ENCODE peak calls at places on chromosomes 16 and 17, in five cellular contexts. W, A, U, D and O are unnamed samples.

GRCh38 chr16:77898671-77899211 is 110.4 kb downstream of the VAT1L start:
- DNase-seq in W (no peak), A (no peak), U (no peak), D (peak), O (no peak)

GRCh38 chr17:46853896-46854444 is 2.6 kb downstream of the WNT9B start:
- DNase-seq in W (no peak), A (no peak), U (no peak), D (no peak), O (no peak)

GRCh38 chr17:76202516-76202915 is 37.8 kb downstream of the RNF157 start:
- DNase-seq in W (no peak), A (no peak), U (no peak), D (peak), O (no peak)

GRCh38 chr16:30675133-30675532 is 16.9 kb downstream of the FBRS start:
- DNase-seq in W (no peak), A (no peak), U (no peak), D (no peak), O (no peak)

GRCh38 chr16:87897563-87898505 is 28.5 kb upstream of the SLC7A5 start:
- DNase-seq in W (no peak), A (no peak), U (no peak), D (no peak), O (no peak)

GRCh38 chr17:55264640-55265298 is at the start of gene HLF:
- DNase-seq in W (peak), A (peak), U (peak), D (peak), O (peak)

GRCh38 chr17:40317345-40317873 is 8.4 kb downstream of the RARA start:
- DNase-seq in W (peak), A (peak), U (peak), D (peak), O (no peak)

GRCh38 chr17:83133302-83134121 is 54.1 kb downstream of the METRNL start:
- DNase-seq in W (peak), A (no peak), U (no peak), D (no peak), O (no peak)

GRCh38 chr16:67967956-67968439 is 439 bp downstream of the SLC12A4 start:
- DNase-seq in W (no peak), A (peak), U (no peak), D (no peak), O (no peak)

GRCh38 chr16:11557811-11558210 is 28.9 kb downstream of the LITAF start:
- DNase-seq in W (no peak), A (peak), U (no peak), D (no peak), O (no peak)

GRCh38 chr17:50260501-50260911 is 13.8 kb upstream of the TMEM92 start:
- DNase-seq in W (no peak), A (no peak), U (no peak), D (no peak), O (no peak)

GRCh38 chr17:32525116-32525515 is 38.3 kb downstream of the CDK5R1 start:
- DNase-seq in W (no peak), A (no peak), U (no peak), D (peak), O (no peak)

GRCh38 chr16:1082266-1082951 is 9.9 kb downstream of the SSTR5 start:
- DNase-seq in W (no peak), A (no peak), U (no peak), D (peak), O (no peak)
- TF ChIP-seq CTCF in W (no peak), A (no peak), U (no peak), D (no peak), O (no peak)

GRCh38 chr16:86528061-86528929 is 18.0 kb downstream of the FOXF1 start:
- DNase-seq in W (no peak), A (no peak), U (no peak), D (no peak), O (no peak)
- TF ChIP-seq CTCF in W (no peak), A (no peak), U (no peak), D (no peak), O (no peak)

DNA sequence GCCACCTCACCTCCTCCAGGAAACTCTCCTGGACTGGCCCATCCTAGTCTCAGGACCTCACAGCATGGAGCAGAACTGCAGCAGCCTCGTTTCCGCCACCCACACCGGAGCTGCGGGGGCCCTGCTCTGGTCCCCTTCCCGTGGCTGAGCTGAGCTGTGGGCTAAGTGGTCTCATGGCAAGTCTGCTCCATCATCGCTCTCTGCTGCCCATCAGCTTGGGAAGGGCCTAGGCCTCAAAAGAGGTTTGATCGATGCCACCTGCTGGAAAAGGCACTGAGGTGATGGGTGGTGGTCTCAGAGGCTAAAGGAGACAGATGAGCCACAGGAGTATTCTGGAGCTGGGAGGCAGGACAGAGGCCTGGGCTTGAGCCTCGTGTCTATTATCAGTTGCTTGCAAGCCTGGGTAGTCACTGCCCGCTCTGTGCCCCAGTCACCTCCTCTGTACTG is 1.8 kb downstream of the ITGAE start:
- DNase-seq in W (no peak), A (no peak), U (no peak), D (no peak), O (no peak)
- TF ChIP-seq CTCF in W (no peak), A (no peak), U (no peak), D (no peak), O (no peak)

GRCh38 chr17:79843475-79843916 is 4.3 kb upstream of the CBX4 start:
- DNase-seq in W (peak), A (no peak), U (no peak), D (no peak), O (no peak)

GRCh38 chr17:79843917-79844815 is 4.9 kb upstream of the CBX4 start:
- DNase-seq in W (peak), A (peak), U (peak), D (peak), O (no peak)

GRCh38 chr17:79842656-79843474 is 3.6 kb upstream of the CBX4 start:
- DNase-seq in W (peak), A (no peak), U (no peak), D (no peak), O (no peak)

GRCh38 chr17:79845601-79845949 is 6.3 kb upstream of the CBX4 start:
- DNase-seq in W (peak), A (no peak), U (no peak), D (no peak), O (no peak)

GRCh38 chr17:79844869-79845600 is 5.8 kb upstream of the CBX4 start:
- DNase-seq in W (peak), A (peak), U (peak), D (no peak), O (no peak)
- TF ChIP-seq CTCF in W (peak), A (peak), U (peak), D (peak), O (peak)

GRCh38 chr16:85448557-85449194 is 164.4 kb upstream of the GSE1 start:
- DNase-seq in W (peak), A (no peak), U (no peak), D (no peak), O (no peak)

GRCh38 chr16:85444879-85445778 is 168.0 kb upstream of the GSE1 start:
- DNase-seq in W (peak), A (no peak), U (no peak), D (no peak), O (no peak)

GRCh38 chr16:85445779-85446222 is 167.3 kb upstream of the GSE1 start:
- DNase-seq in W (peak), A (no peak), U (no peak), D (no peak), O (no peak)

GRCh38 chr16:85447657-85448313 is 165.3 kb upstream of the GSE1 start:
- DNase-seq in W (no peak), A (no peak), U (no peak), D (no peak), O (no peak)

DNA sequence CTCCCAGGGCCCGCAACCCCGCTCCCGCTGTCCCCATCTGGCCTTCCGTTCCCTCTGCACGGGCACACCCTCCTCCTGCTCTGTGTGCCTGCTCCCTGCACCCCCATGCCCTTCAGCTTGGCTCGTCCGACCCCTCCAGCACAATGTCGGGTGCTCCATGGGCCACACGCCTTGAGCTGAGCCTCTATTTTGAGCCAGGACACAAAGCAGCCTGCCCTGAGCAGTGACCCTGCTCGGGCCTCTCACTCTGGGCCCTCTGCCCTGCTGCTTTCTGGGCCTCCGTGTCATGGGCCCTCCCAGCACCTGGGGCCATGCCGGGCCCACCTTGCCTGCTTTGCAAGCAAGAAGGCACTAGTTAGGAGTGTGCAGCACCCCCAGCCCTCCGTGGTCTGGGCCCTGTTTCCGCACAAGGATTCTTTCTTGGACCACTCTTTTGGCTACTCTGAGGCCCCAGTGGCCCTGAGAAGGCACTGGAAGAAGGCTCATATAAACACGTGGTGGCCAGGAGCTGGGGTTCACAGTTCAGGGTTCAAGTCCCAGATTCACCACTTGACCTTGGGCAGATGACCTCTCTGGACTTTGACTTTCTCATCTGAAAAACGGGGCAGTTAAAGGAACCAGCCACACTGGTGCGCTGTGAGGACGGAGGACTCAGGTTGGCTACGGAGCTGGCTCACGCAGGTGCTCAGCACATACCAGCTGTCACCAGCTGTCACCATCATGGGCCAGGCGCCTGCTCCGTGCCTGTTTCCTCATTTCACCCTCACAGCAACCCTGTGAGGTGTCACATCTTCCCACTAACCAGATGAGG is 166.1 kb upstream of the GSE1 start:
- DNase-seq in W (no peak), A (no peak), U (no peak), D (no peak), O (no peak)
- TF ChIP-seq CTCF in W (no peak), A (no peak), U (no peak), D (no peak), O (no peak)

GRCh38 chr16:20364051-20364450 is 11.5 kb upstream of the UMOD start:
- DNase-seq in W (no peak), A (no peak), U (no peak), D (no peak), O (no peak)

GRCh38 chr16:20355114-20355782 is 2.7 kb upstream of the UMOD start:
- DNase-seq in W (no peak), A (no peak), U (no peak), D (no peak), O (no peak)

GRCh38 chr16:20363191-20363590 is 10.7 kb upstream of the UMOD start:
- DNase-seq in W (no peak), A (no peak), U (no peak), D (no peak), O (no peak)

GRCh38 chr16:20359997-20360396 is 7.5 kb upstream of the UMOD start:
- DNase-seq in W (no peak), A (no peak), U (peak), D (no peak), O (no peak)
- TF ChIP-seq CTCF in W (no peak), A (no peak), U (peak), D (no peak), O (peak)

GRCh38 chr17:45663772-45664171 is 120.3 kb upstream of the CRHR1 start:
- DNase-seq in W (no peak), A (no peak), U (no peak), D (no peak), O (no peak)

GRCh38 chr17:45666641-45667040 is 117.5 kb upstream of the CRHR1 start:
- DNase-seq in W (no peak), A (no peak), U (no peak), D (no peak), O (no peak)

GRCh38 chr17:45668316-45668715 is 115.8 kb upstream of the CRHR1 start:
- DNase-seq in W (no peak), A (no peak), U (no peak), D (no peak), O (no peak)

GRCh38 chr17:45667591-45668171 is 116.4 kb upstream of the CRHR1 start:
- DNase-seq in W (no peak), A (no peak), U (no peak), D (no peak), O (no peak)

DNA sequence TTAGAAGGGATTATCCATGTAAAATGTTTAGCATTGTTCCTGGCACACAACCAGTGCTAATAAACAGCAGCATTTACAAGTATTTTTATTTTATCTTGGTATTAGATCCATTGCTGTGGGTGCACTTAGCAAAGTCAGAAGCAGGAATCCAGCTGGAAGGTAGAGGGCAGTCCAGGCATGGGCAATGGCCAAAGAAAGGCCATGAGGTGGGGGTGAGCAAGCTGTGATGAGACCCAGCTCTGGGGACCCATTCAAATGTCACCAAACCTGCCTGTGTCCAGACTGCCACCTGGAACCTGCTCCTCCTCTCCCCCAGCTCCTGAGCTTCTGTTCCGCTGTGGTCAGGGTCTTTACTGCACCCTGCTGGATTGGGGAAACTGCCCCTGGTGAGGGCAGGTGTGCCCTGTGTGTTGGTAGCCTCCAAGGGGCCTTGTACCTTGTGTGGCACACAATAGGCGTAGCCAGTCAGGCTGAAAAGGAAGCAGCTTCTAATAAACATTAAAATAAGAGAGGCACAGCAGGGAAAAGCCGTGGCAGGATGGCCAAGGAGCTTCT is 118.0 kb upstream of the CRHR1 start:
- DNase-seq in W (no peak), A (no peak), U (no peak), D (no peak), O (no peak)
- TF ChIP-seq CTCF in W (no peak), A (no peak), U (no peak), D (no peak), O (no peak)